ENCODE peak calls at places on chromosomes 12 and 14, in nine cellular contexts. H is ELR; D is OCI-M1; W is H9; G is activated T-helper 1 cell treated with Interleukin-2 at 50 U/mL for 16 hours; Z is trophoblast cell; P is mucosa of gallbladder; K is activated T-cell treated with anti-CD3 and anti-CD28 coated beads, Interleukin-2, amount 50 U/mL, for 4 hours; C is tibial nerve. Y is an unnamed sample.

GRCh38 chr12:6653987-6654386 is 6.8 kb upstream of the ACRBP start:
- DNase-seq in W (no peak), G (no peak), C (no peak), Z (no peak), H (no peak), K (no peak), P (no peak), D (no peak), Y (no peak)

GRCh38 chr12:132429122-132429931 is 60.6 kb upstream of the FBRSL1 start:
- DNase-seq in Z (no peak), K (no peak), C (no peak), H (no peak), D (peak; percentile 26), G (no peak), W (peak; percentile 69), P (peak; percentile 24), Y (no peak)

GRCh38 chr14:93962701-93963601 is 13.4 kb downstream of the ASB2 start:
- DNase-seq in D (peak; percentile 54), G (peak; percentile 45), P (no peak), Z (no peak), H (peak; percentile 78), C (no peak), W (no peak), K (no peak), Y (no peak)

GRCh38 chr14:94969766-94970165 is 187.6 kb downstream of the DICER1 start:
- DNase-seq in G (no peak), Z (no peak), H (no peak), C (no peak), P (no peak), D (no peak), K (no peak), W (no peak), Y (no peak)

GRCh38 chr12:109680521-109681030 is 33.0 kb upstream of the FAM222A start:
- DNase-seq in P (peak; percentile 34), C (no peak), D (no peak), G (no peak), H (no peak), W (no peak), Z (no peak), K (no peak), Y (no peak)

GRCh38 chr14:70905316-70905715 is 1.9 kb upstream of the PCNX1 start:
- DNase-seq in H (peak; percentile 40), G (no peak), W (no peak), Z (no peak), K (no peak), C (no peak), D (no peak), P (no peak), Y (no peak)

GRCh38 chr14:100732766-100733100 is 6.0 kb downstream of the DLK1 start:
- DNase-seq in C (no peak), D (no peak), P (no peak), H (no peak), K (no peak), G (no peak), W (no peak), Z (no peak), Y (no peak)

GRCh38 chr12:1830981-1831930 is 10.9 kb downstream of the LRTM2 start:
- DNase-seq in H (peak; percentile 46), P (peak; percentile 89), Z (peak; percentile 75), K (no peak), C (no peak), W (peak; percentile 94), D (no peak), G (no peak), Y (peak; percentile 49)

GRCh38 chr12:55930771-55931316 is at the start of gene DGKA:
- DNase-seq in H (peak; percentile 86), C (no peak), K (peak; percentile 65), W (peak; percentile 69), Z (peak; percentile 70), D (peak; percentile 81), G (peak; percentile 66), P (peak; percentile 21), Y (no peak)

GRCh38 chr12:40999212-40999611 is 188.9 kb upstream of the PDZRN4 start:
- DNase-seq in W (no peak), D (no peak), P (no peak), K (no peak), H (no peak), Z (no peak), C (no peak), G (no peak), Y (no peak)

GRCh38 chr12:83945871-83946270 is 966.7 kb downstream of the SLC6A15 start:
- DNase-seq in C (no peak), H (peak; percentile 15), P (no peak), K (no peak), G (no peak), D (no peak), W (no peak), Z (no peak), Y (no peak)

GRCh38 chr12:103855036-103855712 is 14.1 kb upstream of the NT5DC3 start:
- DNase-seq in D (no peak), K (no peak), Z (peak; percentile 46), W (no peak), H (peak; percentile 78), P (peak; percentile 34), C (no peak), G (no peak), Y (no peak)

GRCh38 chr12:80598004-80598606 is 109.3 kb upstream of the MYF6 start:
- DNase-seq in P (no peak), Z (peak; percentile 73), K (no peak), G (no peak), D (peak; percentile 58), C (no peak), H (peak; percentile 96), W (no peak), Y (no peak)

GRCh38 chr12:27236498-27236897 is 7.6 kb upstream of the STK38L start:
- DNase-seq in W (no peak), G (no peak), Z (peak; percentile 55), K (no peak), D (peak; percentile 77), C (no peak), P (no peak), H (peak; percentile 67), Y (no peak)

GRCh38 chr12:129169928-129170327 is 316.6 kb downstream of the GLT1D1 start:
- DNase-seq in K (no peak), D (no peak), W (no peak), C (no peak), H (no peak), G (no peak), P (no peak), Z (no peak), Y (no peak)

GRCh38 chr12:115322275-115322674 is 638.3 kb upstream of the TBX3 start:
- DNase-seq in K (no peak), Z (no peak), C (no peak), W (no peak), D (no peak), G (no peak), H (peak; percentile 61), P (no peak), Y (no peak)

GRCh38 chr14:51609251-51609986 is 42.3 kb upstream of the FRMD6 start:
- DNase-seq in Z (no peak), C (no peak), W (no peak), K (no peak), P (no peak), H (peak; percentile 44), D (no peak), G (no peak), Y (no peak)

Y was measured in right lobe of liver.